ENCODE peak calls at places on chromosomes 16 and 17, in six cellular contexts. Q is ovary, D is sigmoid colon, V is stomach, E is A549, B is GM12878. M is an unnamed sample. For H3K9me3, the result is how much of the 10 kb centered on the place peaks cover.

GRCh38 chr17:75315541-75316243 is 26.5 kb upstream of the SLC25A19 start:
- DNase-seq in V (no peak), D (no peak), Q (no peak), B (no peak), E (no peak), M (no peak)

GRCh38 chr16:25966172-25967097 is 274.7 kb downstream of the HS3ST4 start:
- DNase-seq in Q (no peak), E (no peak), D (no peak), B (peak), V (no peak), M (no peak)

GRCh38 chr17:49523706-49524472 is 28.8 kb downstream of the NGFR start:
- DNase-seq in V (peak), E (no peak), D (no peak), B (no peak), Q (no peak), M (no peak)

GRCh38 chr17:80821546-80821945 is 170.1 kb upstream of the CHMP6 start:
- DNase-seq in Q (no peak), V (no peak), D (peak), B (no peak), E (no peak), M (no peak)

GRCh38 chr17:82302498-82302963 is 14.9 kb downstream of the CD7 start:
- DNase-seq in E (no peak), D (no peak), V (no peak), B (no peak), Q (no peak), M (no peak)

GRCh38 chr16:2160915-2161551 is 5.5 kb downstream of the TRAF7 start:
- DNase-seq in Q (peak), D (peak), B (no peak), V (peak), E (no peak), M (peak)

GRCh38 chr17:46962374-46962790 is 16.7 kb downstream of the RPRML start:
- DNase-seq in D (no peak), Q (no peak), E (no peak), V (no peak), B (no peak), M (no peak)

GRCh38 chr17:50541916-50542688 is 4.9 kb upstream of the SPATA20 start:
- DNase-seq in E (peak), D (peak), V (peak), Q (peak), B (no peak), M (peak)

GRCh38 chr17:4998666-4999428 is 1.1 kb downstream of the KIF1C start:
- DNase-seq in E (peak), V (peak), Q (no peak), D (no peak), B (no peak), M (peak)

GRCh38 chr17:77581480-77581879 is 377.0 kb upstream of the TNRC6C start:
- DNase-seq in V (no peak), D (no peak), B (no peak), Q (no peak), E (no peak), M (no peak)

GRCh38 chr17:58005031-58005727 is 1.9 kb downstream of the SRSF1 start:
- DNase-seq in D (no peak), V (no peak), B (no peak), Q (no peak), E (no peak), M (no peak)

GRCh38 chr16:53034306-53034705 is 18.4 kb downstream of the CHD9NB start:
- DNase-seq in V (no peak), E (no peak), D (no peak), Q (no peak), B (no peak), M (no peak)

GRCh38 chr17:7836596-7837374 is 2.8 kb downstream of the KDM6B start:
- DNase-seq in V (peak), B (peak), E (peak), Q (peak), D (peak), M (peak)

GRCh38 chr17:79630821-79631639 is 20.2 kb upstream of the RBFOX3 start:
- DNase-seq in B (no peak), V (peak), D (peak), Q (peak), E (no peak), M (no peak)

GRCh38 chr17:71402661-71403141 is 718.1 kb upstream of the SOX9 start:
- DNase-seq in V (no peak), B (no peak), D (no peak), E (peak), Q (no peak), M (no peak)

GRCh38 chr17:31052187-31052889 is 42.4 kb upstream of the NF1 start:
- DNase-seq in V (no peak), Q (peak), B (no peak), D (peak), E (no peak), M (no peak)

GRCh38 chr16:56513972-56514371 is 5.9 kb downstream of the BBS2 start:
- DNase-seq in D (no peak), B (peak), V (peak), Q (peak), E (peak), M (peak)

GRCh38 chr16:27318399-27319256 is 4.9 kb downstream of the IL4R start:
- DNase-seq in Q (peak), D (peak), V (no peak), B (no peak), E (no peak), M (peak)

GRCh38 chr16:48499822-48500440 is 110.0 kb downstream of the N4BP1 start:
- DNase-seq in B (no peak), D (peak), Q (peak), E (no peak), V (no peak), M (peak)

GRCh38 chr17:10033982-10034381 is 128.9 kb upstream of the RCVRN start:
- DNase-seq in E (no peak), Q (no peak), B (no peak), D (no peak), V (no peak), M (no peak)

GRCh38 chr17:17669081-17669850 is 12.0 kb upstream of the RAI1 start:
- DNase-seq in E (no peak), D (no peak), V (no peak), B (no peak), Q (no peak), M (no peak)

GRCh38 chr16:12527077-12527476 is 276.6 kb downstream of the CPPED1 start:
- DNase-seq in D (no peak), B (no peak), E (no peak), Q (no peak), V (no peak), M (no peak)

GRCh38 chr17:35372846-35373531 is 432 bp downstream of the SLFN11 start:
- DNase-seq in E (peak), D (no peak), V (peak), Q (peak), B (no peak), M (peak)

GRCh38 chr16:28267356-28267755 is 25.0 kb upstream of the SBK1 start:
- DNase-seq in D (no peak), Q (no peak), E (no peak), V (no peak), B (no peak), M (no peak)

GRCh38 chr17:74862919-74863318 is 3.2 kb upstream of the GRIN2C start:
- DNase-seq in B (no peak), V (no peak), E (no peak), D (no peak), Q (no peak), M (no peak)

GRCh38 chr17:560379-560935 is 154.2 kb downstream of the VPS53 start:
- DNase-seq in Q (no peak), E (no peak), V (no peak), D (no peak), B (no peak), M (no peak)

GRCh38 chr16:83701494-83701893 is 106.3 kb upstream of the HSBP1 start:
- DNase-seq in V (no peak), B (no peak), Q (no peak), E (no peak), D (no peak), M (no peak)

GRCh38 chr16:47972246-47972985 is 183.4 kb downstream of the ABCC12 start:
- DNase-seq in E (no peak), Q (no peak), D (no peak), B (no peak), V (no peak), M (no peak)

GRCh38 chr16:21277927-21278706 is at the start of gene CRYM:
- DNase-seq in D (peak), V (peak), Q (peak), E (peak), B (no peak), M (peak)

GRCh38 chr17:45700171-45701090 is 83.7 kb upstream of the CRHR1 start:
- DNase-seq in Q (no peak), E (no peak), B (no peak), V (no peak), D (no peak), M (no peak)

GRCh38 chr17:57557793-57558681 is 187.1 kb downstream of the CCDC182 start:
- DNase-seq in V (no peak), B (no peak), Q (no peak), E (no peak), D (no peak), M (no peak)

GRCh38 chr17:75404223-75404738 is 1.2 kb downstream of the GRB2 start:
- DNase-seq in V (peak), D (peak), E (peak), Q (peak), B (no peak), M (peak)

GRCh38 chr17:48520631-48521045 is 10.2 kb downstream of the HOXB1 start:
- DNase-seq in V (no peak), E (no peak), D (no peak), B (no peak), Q (no peak), M (no peak)

GRCh38 chr17:37067555-37068111 is 118.9 kb downstream of the AATF start:
- DNase-seq in B (no peak), V (peak), Q (peak), D (peak), E (peak), M (peak)

GRCh38 chr16:3479654-3480216 is 15.6 kb downstream of the C16orf90 start:
- DNase-seq in D (no peak), Q (no peak), B (no peak), E (no peak), V (no peak), M (no peak)

GRCh38 chr17:57602896-57603295 is 142.2 kb downstream of the CCDC182 start:
- DNase-seq in D (no peak), B (no peak), V (no peak), Q (no peak), E (no peak), M (no peak)

GRCh38 chr17:4175921-4176802 is 33.2 kb downstream of the CYB5D2 start:
- DNase-seq in Q (no peak), V (no peak), E (no peak), D (no peak), B (no peak), M (no peak)

GRCh38 chr16:81971853-81972252 is 39.4 kb downstream of the SDR42E1 start:
- DNase-seq in V (no peak), D (no peak), Q (no peak), B (no peak), E (no peak), M (no peak)
- H3K9me3 ChIP-seq in V (under half), D (under half), Q (under half), B (under half), E (under half), M (under half)

GRCh38 chr17:40188694-40189093 is 11.4 kb downstream of the RAPGEFL1 start:
- DNase-seq in E (no peak), Q (no peak), V (no peak), D (no peak), B (no peak), M (no peak)

GRCh38 chr17:40190197-40191021 is 13.1 kb downstream of the RAPGEFL1 start:
- DNase-seq in B (no peak), V (no peak), E (peak), Q (no peak), D (no peak), M (no peak)

GRCh38 chr17:40194821-40195220 is 17.6 kb downstream of the RAPGEFL1 start:
- DNase-seq in B (no peak), V (no peak), D (no peak), E (no peak), Q (no peak), M (no peak)

GRCh38 chr17:40192961-40193360 is 15.7 kb downstream of the RAPGEFL1 start:
- DNase-seq in D (no peak), Q (no peak), B (no peak), E (no peak), V (no peak), M (no peak)

GRCh38 chr17:40191237-40192208 is 14.3 kb downstream of the RAPGEFL1 start:
- DNase-seq in V (peak), E (peak), B (peak), D (peak), Q (peak), M (peak)
- TF ChIP-seq EP300 in V (no peak), E (no peak), B (no peak), D (no peak), Q (no peak), M (no peak)

GRCh38 chr16:67150058-67150832 is 553 bp downstream of the B3GNT9 start:
- DNase-seq in Q (peak), D (peak), B (no peak), E (peak), V (no peak), M (no peak)

GRCh38 chr16:67150833-67151396 is at the start of gene B3GNT9:
- DNase-seq in Q (peak), V (peak), E (peak), B (no peak), D (peak), M (peak)

GRCh38 chr16:67148221-67148620 is 2.6 kb downstream of the B3GNT9 start:
- DNase-seq in D (no peak), V (no peak), E (no peak), Q (no peak), B (no peak), M (no peak)

GRCh38 chr16:67148656-67149275 is 2.0 kb downstream of the B3GNT9 start:
- DNase-seq in D (no peak), V (no peak), B (no peak), E (no peak), Q (no peak), M (no peak)

DNA sequence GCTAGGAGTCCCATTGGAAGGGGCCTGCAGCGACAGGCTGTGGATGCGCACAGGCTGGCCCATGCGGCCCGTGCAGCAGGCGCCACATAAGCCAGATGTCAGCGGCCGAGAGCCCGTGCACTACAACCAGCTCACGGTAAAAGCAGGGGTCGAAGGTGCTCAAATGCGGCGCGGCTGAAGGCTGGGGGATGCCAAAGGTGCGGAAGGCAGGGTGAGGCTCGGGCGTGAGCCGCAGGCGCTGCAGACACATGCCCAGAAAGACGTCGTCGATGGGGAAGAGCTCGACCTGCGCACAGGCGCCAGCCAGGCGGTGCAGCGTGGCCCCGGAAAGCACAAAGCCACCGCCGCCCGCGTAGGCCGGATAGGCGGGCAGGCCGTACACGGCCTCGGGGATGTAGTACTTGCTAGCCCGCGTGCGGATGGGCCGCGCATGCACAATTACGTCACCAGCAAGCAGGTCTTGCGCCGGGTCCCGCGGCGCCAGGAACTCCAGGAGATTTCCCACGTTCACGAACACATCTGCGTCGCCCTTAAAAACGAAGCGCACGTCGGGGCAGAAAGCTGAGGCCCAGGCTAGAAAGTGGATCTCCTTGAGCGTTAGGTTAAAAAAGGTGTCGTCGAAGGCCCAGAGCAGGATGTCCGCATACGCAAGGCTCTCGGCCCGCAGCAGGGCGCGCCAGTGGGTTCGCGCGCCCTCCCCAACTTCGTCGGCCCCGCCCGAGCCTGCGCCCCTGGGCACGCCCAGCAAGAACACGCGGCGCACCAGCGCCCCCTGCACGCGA is 1.3 kb downstream of the B3GNT9 start:
- DNase-seq in Q (no peak), E (no peak), B (no peak), D (no peak), V (no peak), M (no peak)
- TF ChIP-seq CTCF in Q (no peak), E (no peak), B (no peak), D (no peak), V (no peak), M (no peak)

GRCh38 chr16:60945225-60945624 is 1091.0 kb downstream of the CDH8 start:
- DNase-seq in E (no peak), V (no peak), B (no peak), D (no peak), Q (no peak), M (no peak)
- H3K9me3 ChIP-seq in E (under half), V (under half), B (under half), D (under half), Q (under half), M (under half)

GRCh38 chr17:28729950-28730330 is 1.4 kb downstream of the NEK8 start:
- DNase-seq in V (no peak), E (no peak), D (no peak), Q (no peak), B (no peak), M (no peak)
- TF ChIP-seq EP300 in V (no peak), E (no peak), D (no peak), Q (no peak), B (no peak), M (no peak)

DNA sequence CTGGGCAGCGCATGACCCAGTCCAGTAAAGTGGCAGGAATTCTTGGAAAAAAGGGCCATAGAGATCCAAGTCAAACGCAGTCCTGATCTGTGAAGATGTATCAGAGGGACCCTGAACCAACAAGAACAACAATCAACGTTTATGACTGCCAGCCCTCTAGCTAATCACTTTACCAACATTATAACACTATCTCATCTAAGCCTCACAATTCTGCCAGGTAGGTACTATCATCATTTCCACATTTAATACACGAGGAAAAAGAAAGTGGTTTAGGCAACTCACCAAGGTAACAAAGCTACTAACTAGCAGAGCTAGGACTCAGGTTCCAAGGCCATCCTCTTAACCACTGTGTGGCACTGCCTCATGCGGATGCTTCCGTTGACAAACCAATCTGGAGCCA is 28.1 kb downstream of the TEX2 start:
- DNase-seq in B (no peak), Q (no peak), V (no peak), D (no peak), E (no peak), M (no peak)
- TF ChIP-seq CTCF in B (no peak), Q (no peak), V (no peak), D (no peak), E (no peak), M (no peak)

DNA sequence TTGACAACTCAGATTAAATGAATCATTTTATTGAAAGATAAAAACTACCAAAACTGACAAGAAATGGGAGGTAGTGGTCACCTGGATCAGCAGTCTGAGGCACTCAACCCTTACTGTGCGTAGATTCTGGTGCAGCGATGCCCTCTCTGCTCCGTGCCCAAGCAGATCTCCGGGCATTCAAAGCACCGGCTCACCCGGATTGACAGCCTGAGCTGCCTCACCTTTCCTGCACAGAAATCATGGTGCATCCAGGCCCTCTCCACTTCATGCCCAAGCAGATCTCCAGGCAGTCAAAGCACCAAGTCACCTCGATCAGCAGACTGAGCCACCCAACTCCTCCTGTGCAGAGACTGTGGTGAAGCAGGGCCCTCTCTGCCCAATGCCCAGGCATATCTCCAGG is 196.8 kb downstream of the CA10 start:
- DNase-seq in V (no peak), D (no peak), B (no peak), Q (no peak), E (no peak), M (no peak)
- H3K9me3 ChIP-seq in V (under half), D (under half), B (under half), Q (under half), E (under half), M (under half)

DNA sequence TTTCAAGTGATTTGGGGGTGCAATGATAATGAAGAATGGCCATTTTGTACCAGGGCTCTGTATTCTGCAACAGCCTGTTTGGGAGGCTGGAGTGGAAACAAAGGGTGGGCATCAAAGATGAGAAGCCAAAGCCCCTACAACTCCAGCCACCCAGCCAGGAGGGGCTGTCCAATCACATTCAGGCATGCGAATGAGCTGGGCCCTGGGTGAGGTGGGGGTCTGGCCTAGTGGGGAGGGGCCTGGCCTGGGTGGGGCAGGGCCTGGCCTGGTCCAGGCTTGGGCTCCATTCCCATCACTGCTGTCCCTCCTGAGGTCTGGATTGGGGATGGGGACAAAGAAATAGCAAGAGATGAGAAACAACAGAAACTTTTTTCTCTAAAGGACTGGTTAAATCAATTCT is 6.4 kb downstream of the AOC3 start:
- DNase-seq in E (no peak), Q (no peak), B (no peak), V (no peak), D (no peak), M (no peak)
- TF ChIP-seq EP300 in E (no peak), Q (no peak), B (no peak), V (no peak), D (no peak), M (no peak)